ENCODE peak calls at places on chromosomes 16 and 17, in six cellular contexts. Z is Calu3; U is neuronal stem cell; I is stimulated activated CD4-positive, alpha-beta T cell treated with anti-CD3 and anti-CD28 coated beads, Interleukin-2, amount 100 ng/mL, for 4 hours; Y is nephron progenitor cell; T is endodermal cell. R is an unnamed sample.

GRCh38 chr17:7263071-7263800 is 958 bp upstream of the CLDN7 start:
- DNase-seq in Z (peak; percentile 68), T (peak; percentile 98), U (no peak), I (no peak), Y (peak; percentile 61), R (no peak)

GRCh38 chr17:82373731-82374625 is 2.4 kb downstream of the UTS2R start:
- DNase-seq in T (no peak), Y (no peak), U (no peak), Z (no peak), I (no peak), R (no peak)

GRCh38 chr16:46728804-46729203 is 19.3 kb downstream of the MYLK3 start:
- DNase-seq in I (no peak), Y (no peak), U (no peak), T (no peak), Z (no peak), R (no peak)

GRCh38 chr17:56203430-56203829 is 50.2 kb downstream of the ANKFN1 start:
- DNase-seq in Y (no peak), T (no peak), Z (no peak), I (no peak), U (no peak), R (no peak)

GRCh38 chr17:29590979-29591736 is 1.7 kb upstream of the GIT1 start:
- DNase-seq in Z (peak; percentile 40), Y (peak; percentile 54), U (no peak), I (no peak), T (no peak), R (no peak)

GRCh38 chr16:27225536-27226360 is 22.4 kb downstream of the KDM8 start:
- DNase-seq in Z (no peak), T (no peak), U (no peak), Y (no peak), I (no peak), R (no peak)

GRCh38 chr16:22665048-22665797 is 148.7 kb upstream of the HS3ST2 start:
- DNase-seq in I (no peak), Z (no peak), T (peak; percentile 40), Y (no peak), U (no peak), R (no peak)

GRCh38 chr16:67963325-67964321 is 4.8 kb downstream of the SLC12A4 start:
- DNase-seq in Y (no peak), I (no peak), U (no peak), T (peak; percentile 65), Z (no peak), R (no peak)

GRCh38 chr16:29678691-29679267 is at the start of gene QPRT:
- DNase-seq in U (peak; percentile 66), T (peak; percentile 96), I (no peak), Z (no peak), Y (peak; percentile 81), R (no peak)

GRCh38 chr17:27526603-27527002 is 70.4 kb downstream of the KSR1 start:
- DNase-seq in T (peak; percentile 83), Y (peak; percentile 30), U (no peak), I (no peak), Z (peak; percentile 35), R (no peak)

GRCh38 chr17:43784068-43784467 is 3.8 kb downstream of the CFAP97D1 start:
- DNase-seq in I (no peak), Y (no peak), U (no peak), Z (no peak), T (no peak), R (no peak)

GRCh38 chr17:69235338-69236058 is 6.9 kb upstream of the ABCA10 start:
- DNase-seq in T (peak; percentile 98), Z (peak; percentile 86), U (peak; percentile 86), I (peak; percentile 16), Y (peak; percentile 90), R (no peak)

GRCh38 chr16:1918312-1918889 is at the start of gene HS3ST6:
- DNase-seq in T (peak; percentile 79), U (no peak), Y (peak; percentile 67), Z (no peak), I (no peak), R (no peak)

GRCh38 chr17:77131919-77132318 is 8.8 kb upstream of the SEC14L1 start:
- DNase-seq in I (no peak), Y (no peak), Z (no peak), T (no peak), U (no peak), R (no peak)

GRCh38 chr16:65875362-65876199 is 490.9 kb upstream of the CDH5 start:
- DNase-seq in Z (no peak), Y (no peak), I (no peak), U (no peak), T (peak; percentile 56), R (no peak)

GRCh38 chr16:24685539-24686432 is 43.7 kb upstream of the TNRC6A start:
- DNase-seq in Z (peak; percentile 67), T (peak; percentile 82), Y (peak; percentile 60), I (no peak), U (peak; percentile 39), R (peak; percentile 57)

GRCh38 chr17:64196626-64197025 is 66.4 kb downstream of the TEX2 start:
- DNase-seq in I (no peak), Z (no peak), Y (no peak), U (no peak), T (no peak), R (no peak)

GRCh38 chr17:36920032-36921000 is 17.0 kb upstream of the LHX1 start:
- DNase-seq in I (no peak), Z (peak; percentile 79), T (peak; percentile 76), U (no peak), Y (no peak), R (no peak)

GRCh38 chr16:68722119-68723024 is 14.7 kb upstream of the CDH1 start:
- DNase-seq in Y (no peak), I (no peak), Z (no peak), U (no peak), T (no peak), R (no peak)

GRCh38 chr16:56732832-56733231 is 2.9 kb downstream of the NUP93 start:
- DNase-seq in T (no peak), I (peak; percentile 11), Y (no peak), U (no peak), Z (no peak), R (no peak)

GRCh38 chr17:75168998-75169397 is 13.8 kb downstream of the SUMO2 start:
- DNase-seq in I (no peak), U (no peak), Y (no peak), Z (no peak), T (no peak), R (no peak)

GRCh38 chr16:20740007-20740883 is 1.4 kb downstream of the THUMPD1 start:
- DNase-seq in T (no peak), I (no peak), U (no peak), Y (no peak), Z (peak; percentile 43), R (no peak)

GRCh38 chr16:10979717-10980601 is 35.6 kb downstream of the CLEC16A start:
- DNase-seq in Z (no peak), Y (no peak), T (peak; percentile 70), U (no peak), I (no peak), R (no peak)

GRCh38 chr17:16286947-16287562 is 66.2 kb downstream of the CENPV start:
- DNase-seq in Y (no peak), T (peak; percentile 69), Z (peak; percentile 17), U (no peak), I (no peak), R (no peak)

GRCh38 chr17:77772461-77772897 is 186.0 kb upstream of the TNRC6C start:
- DNase-seq in U (peak; percentile 43), I (peak; percentile 52), T (peak; percentile 98), Y (peak; percentile 65), Z (peak; percentile 79), R (no peak)

GRCh38 chr17:75652934-75653549 is 13.9 kb downstream of the RECQL5 start:
- DNase-seq in Y (peak; percentile 61), T (peak; percentile 92), I (no peak), Z (peak; percentile 63), U (peak; percentile 52), R (no peak)

GRCh38 chr16:89024546-89024945 is 47.5 kb upstream of the CBFA2T3 start:
- DNase-seq in T (no peak), Y (no peak), U (no peak), Z (no peak), I (no peak), R (no peak)

GRCh38 chr17:74353446-74354060 is 8.1 kb downstream of the BTBD17 start:
- DNase-seq in I (no peak), Y (no peak), U (no peak), Z (no peak), T (no peak), R (no peak)

GRCh38 chr17:51487947-51488346 is 227.6 kb downstream of the UTP18 start:
- DNase-seq in I (peak; percentile 34), Z (peak; percentile 11), T (peak; percentile 84), Y (peak; percentile 16), U (peak; percentile 26), R (no peak)

R was measured in cerebellar nuclear complex.